ENCODE peak calls at places on chromosomes 2 and 18, in five cellular contexts. One of them, this sample, is unnamed.

GRCh38 chr2:157476915-157477709 is 33.2 kb upstream of the CYTIP start:
- DNase-seq in CD4-positive, alpha-beta T cell: no peak
- DNase-seq in AG08395: no peak
- DNase-seq in stimulated activated CD8-positive, alpha-beta memory T cell treated with anti-CD3 and anti-CD28 coated beads, Interleukin-12 subunit alpha, Interleukin-12 subunit beta, amount 100 ng/mL, for 4 hours: no peak
- DNase-seq in T-cell: no peak
- DNase-seq in this sample: no peak

GRCh38 chr2:101870444-101870843 is 121.3 kb upstream of the IL1R2 start:
- DNase-seq in stimulated activated CD8-positive, alpha-beta memory T cell treated with anti-CD3 and anti-CD28 coated beads, Interleukin-12 subunit alpha, Interleukin-12 subunit beta, amount 100 ng/mL, for 4 hours: no peak
- DNase-seq in CD4-positive, alpha-beta T cell: no peak
- DNase-seq in T-cell: no peak
- DNase-seq in AG08395: no peak
- DNase-seq in this sample: no peak

GRCh38 chr2:26355038-26355995 is 8.7 kb upstream of the ADGRF3 start:
- DNase-seq in stimulated activated CD8-positive, alpha-beta memory T cell treated with anti-CD3 and anti-CD28 coated beads, Interleukin-12 subunit alpha, Interleukin-12 subunit beta, amount 100 ng/mL, for 4 hours: no peak
- DNase-seq in T-cell: no peak
- DNase-seq in CD4-positive, alpha-beta T cell: no peak
- DNase-seq in AG08395: peak
- DNase-seq in this sample: peak

GRCh38 chr2:237951878-237952277 is 14.9 kb upstream of the UBE2F start:
- DNase-seq in T-cell: no peak
- DNase-seq in CD4-positive, alpha-beta T cell: no peak
- DNase-seq in stimulated activated CD8-positive, alpha-beta memory T cell treated with anti-CD3 and anti-CD28 coated beads, Interleukin-12 subunit alpha, Interleukin-12 subunit beta, amount 100 ng/mL, for 4 hours: no peak
- DNase-seq in AG08395: no peak
- DNase-seq in this sample: no peak

GRCh38 chr2:99821039-99821438 is 321.4 kb downstream of the AFF3 start:
- DNase-seq in stimulated activated CD8-positive, alpha-beta memory T cell treated with anti-CD3 and anti-CD28 coated beads, Interleukin-12 subunit alpha, Interleukin-12 subunit beta, amount 100 ng/mL, for 4 hours: no peak
- DNase-seq in AG08395: no peak
- DNase-seq in T-cell: no peak
- DNase-seq in CD4-positive, alpha-beta T cell: no peak
- DNase-seq in this sample: no peak

GRCh38 chr2:223270538-223270937 is 218.5 kb downstream of the KCNE4 start:
- DNase-seq in CD4-positive, alpha-beta T cell: no peak
- DNase-seq in stimulated activated CD8-positive, alpha-beta memory T cell treated with anti-CD3 and anti-CD28 coated beads, Interleukin-12 subunit alpha, Interleukin-12 subunit beta, amount 100 ng/mL, for 4 hours: no peak
- DNase-seq in AG08395: no peak
- DNase-seq in T-cell: no peak
- DNase-seq in this sample: no peak

GRCh38 chr2:80288576-80288975 is 16.0 kb downstream of the LRRTM1 start:
- DNase-seq in T-cell: no peak
- DNase-seq in AG08395: peak
- DNase-seq in stimulated activated CD8-positive, alpha-beta memory T cell treated with anti-CD3 and anti-CD28 coated beads, Interleukin-12 subunit alpha, Interleukin-12 subunit beta, amount 100 ng/mL, for 4 hours: no peak
- DNase-seq in CD4-positive, alpha-beta T cell: no peak
- DNase-seq in this sample: peak

GRCh38 chr2:239803102-239803763 is 221.9 kb downstream of the NDUFA10 start:
- DNase-seq in stimulated activated CD8-positive, alpha-beta memory T cell treated with anti-CD3 and anti-CD28 coated beads, Interleukin-12 subunit alpha, Interleukin-12 subunit beta, amount 100 ng/mL, for 4 hours: no peak
- DNase-seq in T-cell: no peak
- DNase-seq in AG08395: no peak
- DNase-seq in CD4-positive, alpha-beta T cell: no peak
- DNase-seq in this sample: no peak

GRCh38 chr2:26875808-26876207 is 27.9 kb downstream of the DPYSL5 start:
- DNase-seq in AG08395: no peak
- DNase-seq in T-cell: no peak
- DNase-seq in stimulated activated CD8-positive, alpha-beta memory T cell treated with anti-CD3 and anti-CD28 coated beads, Interleukin-12 subunit alpha, Interleukin-12 subunit beta, amount 100 ng/mL, for 4 hours: no peak
- DNase-seq in CD4-positive, alpha-beta T cell: no peak
- DNase-seq in this sample: no peak

GRCh38 chr2:119112770-119113488 is 45.6 kb downstream of the C1QL2 start:
- DNase-seq in T-cell: no peak
- DNase-seq in CD4-positive, alpha-beta T cell: no peak
- DNase-seq in stimulated activated CD8-positive, alpha-beta memory T cell treated with anti-CD3 and anti-CD28 coated beads, Interleukin-12 subunit alpha, Interleukin-12 subunit beta, amount 100 ng/mL, for 4 hours: no peak
- DNase-seq in AG08395: no peak
- DNase-seq in this sample: no peak

GRCh38 chr18:30444544-30444943 is 598.0 kb downstream of the DSC3 start:
- DNase-seq in stimulated activated CD8-positive, alpha-beta memory T cell treated with anti-CD3 and anti-CD28 coated beads, Interleukin-12 subunit alpha, Interleukin-12 subunit beta, amount 100 ng/mL, for 4 hours: no peak
- DNase-seq in T-cell: no peak
- DNase-seq in AG08395: no peak
- DNase-seq in CD4-positive, alpha-beta T cell: no peak
- DNase-seq in this sample: no peak

GRCh38 chr2:137928547-137929503 is 35.4 kb upstream of the HNMT start:
- DNase-seq in CD4-positive, alpha-beta T cell: no peak
- DNase-seq in AG08395: peak
- DNase-seq in T-cell: no peak
- DNase-seq in stimulated activated CD8-positive, alpha-beta memory T cell treated with anti-CD3 and anti-CD28 coated beads, Interleukin-12 subunit alpha, Interleukin-12 subunit beta, amount 100 ng/mL, for 4 hours: no peak
- DNase-seq in this sample: peak

GRCh38 chr2:206115026-206115578 is 29.1 kb upstream of the INO80D start:
- DNase-seq in T-cell: no peak
- DNase-seq in stimulated activated CD8-positive, alpha-beta memory T cell treated with anti-CD3 and anti-CD28 coated beads, Interleukin-12 subunit alpha, Interleukin-12 subunit beta, amount 100 ng/mL, for 4 hours: no peak
- DNase-seq in CD4-positive, alpha-beta T cell: no peak
- DNase-seq in AG08395: no peak
- DNase-seq in this sample: no peak

GRCh38 chr2:10839813-10840212 is 27.2 kb upstream of the PDIA6 start:
- DNase-seq in AG08395: peak
- DNase-seq in T-cell: no peak
- DNase-seq in stimulated activated CD8-positive, alpha-beta memory T cell treated with anti-CD3 and anti-CD28 coated beads, Interleukin-12 subunit alpha, Interleukin-12 subunit beta, amount 100 ng/mL, for 4 hours: no peak
- DNase-seq in CD4-positive, alpha-beta T cell: no peak
- DNase-seq in this sample: no peak

GRCh38 chr2:20343128-20343527 is 7.5 kb downstream of the PUM2 start:
- DNase-seq in CD4-positive, alpha-beta T cell: no peak
- DNase-seq in AG08395: no peak
- DNase-seq in stimulated activated CD8-positive, alpha-beta memory T cell treated with anti-CD3 and anti-CD28 coated beads, Interleukin-12 subunit alpha, Interleukin-12 subunit beta, amount 100 ng/mL, for 4 hours: no peak
- DNase-seq in T-cell: no peak
- DNase-seq in this sample: no peak

GRCh38 chr2:27291865-27292264 is 9.6 kb downstream of the TRIM54 start:
- DNase-seq in T-cell: no peak
- DNase-seq in AG08395: no peak
- DNase-seq in CD4-positive, alpha-beta T cell: no peak
- DNase-seq in stimulated activated CD8-positive, alpha-beta memory T cell treated with anti-CD3 and anti-CD28 coated beads, Interleukin-12 subunit alpha, Interleukin-12 subunit beta, amount 100 ng/mL, for 4 hours: no peak
- DNase-seq in this sample: no peak

GRCh38 chr2:108922141-108922915 is 66.7 kb downstream of the EDAR start:
- DNase-seq in T-cell: no peak
- DNase-seq in CD4-positive, alpha-beta T cell: no peak
- DNase-seq in stimulated activated CD8-positive, alpha-beta memory T cell treated with anti-CD3 and anti-CD28 coated beads, Interleukin-12 subunit alpha, Interleukin-12 subunit beta, amount 100 ng/mL, for 4 hours: no peak
- DNase-seq in AG08395: peak
- DNase-seq in this sample: peak

GRCh38 chr2:225693259-225693658 is 293.7 kb downstream of the NYAP2 start:
- DNase-seq in T-cell: no peak
- DNase-seq in CD4-positive, alpha-beta T cell: no peak
- DNase-seq in AG08395: no peak
- DNase-seq in stimulated activated CD8-positive, alpha-beta memory T cell treated with anti-CD3 and anti-CD28 coated beads, Interleukin-12 subunit alpha, Interleukin-12 subunit beta, amount 100 ng/mL, for 4 hours: no peak
- DNase-seq in this sample: no peak